ENCODE peak calls at places on chromosomes 7 and 10, in five cellular contexts. One of them, this sample, is unnamed.

GRCh38 chr10:47404446-47404845 is 20.4 kb upstream of the ZNF488 start:
- DNase-seq in activated naive CD4-positive, alpha-beta T cell treated with anti-CD3 and anti-CD28 coated beads, Interleukin-2, amount 10 ng/mL, durations not matched to agents 7 days and 5 days: no peak
- DNase-seq in NCI-H146: no peak
- DNase-seq in HCT116: no peak
- DNase-seq in central memory CD4-positive, alpha-beta T cell: no peak
- DNase-seq in this sample: no peak

GRCh38 chr7:68707146-68707545 is 891.1 kb upstream of the AUTS2 start:
- DNase-seq in HCT116: no peak
- DNase-seq in NCI-H146: peak; percentile 33
- DNase-seq in activated naive CD4-positive, alpha-beta T cell treated with anti-CD3 and anti-CD28 coated beads, Interleukin-2, amount 10 ng/mL, durations not matched to agents 7 days and 5 days: no peak
- DNase-seq in central memory CD4-positive, alpha-beta T cell: no peak
- DNase-seq in this sample: no peak

GRCh38 chr7:83849135-83849534 is 200.2 kb upstream of the SEMA3E start:
- DNase-seq in activated naive CD4-positive, alpha-beta T cell treated with anti-CD3 and anti-CD28 coated beads, Interleukin-2, amount 10 ng/mL, durations not matched to agents 7 days and 5 days: no peak
- DNase-seq in NCI-H146: no peak
- DNase-seq in HCT116: no peak
- DNase-seq in central memory CD4-positive, alpha-beta T cell: no peak
- DNase-seq in this sample: no peak

GRCh38 chr7:132009778-132010177 is 453.4 kb upstream of the PODXL start:
- DNase-seq in central memory CD4-positive, alpha-beta T cell: no peak
- DNase-seq in HCT116: no peak
- DNase-seq in activated naive CD4-positive, alpha-beta T cell treated with anti-CD3 and anti-CD28 coated beads, Interleukin-2, amount 10 ng/mL, durations not matched to agents 7 days and 5 days: no peak
- DNase-seq in NCI-H146: no peak
- DNase-seq in this sample: no peak

GRCh38 chr10:3008518-3009195 is 58.7 kb upstream of the PFKP start:
- DNase-seq in HCT116: no peak
- DNase-seq in central memory CD4-positive, alpha-beta T cell: no peak
- DNase-seq in NCI-H146: no peak
- DNase-seq in activated naive CD4-positive, alpha-beta T cell treated with anti-CD3 and anti-CD28 coated beads, Interleukin-2, amount 10 ng/mL, durations not matched to agents 7 days and 5 days: no peak
- DNase-seq in this sample: no peak

GRCh38 chr7:75937958-75938786 is 23.2 kb downstream of the POR start:
- DNase-seq in NCI-H146: no peak
- DNase-seq in HCT116: peak; percentile 61
- DNase-seq in activated naive CD4-positive, alpha-beta T cell treated with anti-CD3 and anti-CD28 coated beads, Interleukin-2, amount 10 ng/mL, durations not matched to agents 7 days and 5 days: no peak
- DNase-seq in central memory CD4-positive, alpha-beta T cell: no peak
- DNase-seq in this sample: no peak

GRCh38 chr7:64192775-64193174 is 14.2 kb upstream of the ZNF735 start:
- DNase-seq in NCI-H146: no peak
- DNase-seq in activated naive CD4-positive, alpha-beta T cell treated with anti-CD3 and anti-CD28 coated beads, Interleukin-2, amount 10 ng/mL, durations not matched to agents 7 days and 5 days: no peak
- DNase-seq in central memory CD4-positive, alpha-beta T cell: no peak
- DNase-seq in HCT116: no peak
- DNase-seq in this sample: no peak

GRCh38 chr10:19847321-19847720 is 31.1 kb downstream of the PLXDC2 start:
- DNase-seq in activated naive CD4-positive, alpha-beta T cell treated with anti-CD3 and anti-CD28 coated beads, Interleukin-2, amount 10 ng/mL, durations not matched to agents 7 days and 5 days: no peak
- DNase-seq in NCI-H146: no peak
- DNase-seq in central memory CD4-positive, alpha-beta T cell: no peak
- DNase-seq in HCT116: no peak
- DNase-seq in this sample: no peak

GRCh38 chr10:18264466-18264865 is 124.2 kb downstream of the CACNB2 start:
- DNase-seq in central memory CD4-positive, alpha-beta T cell: no peak
- DNase-seq in activated naive CD4-positive, alpha-beta T cell treated with anti-CD3 and anti-CD28 coated beads, Interleukin-2, amount 10 ng/mL, durations not matched to agents 7 days and 5 days: no peak
- DNase-seq in HCT116: no peak
- DNase-seq in NCI-H146: no peak
- DNase-seq in this sample: no peak

GRCh38 chr10:57260175-57260574 is 899.1 kb upstream of the ZWINT start:
- DNase-seq in central memory CD4-positive, alpha-beta T cell: no peak
- DNase-seq in activated naive CD4-positive, alpha-beta T cell treated with anti-CD3 and anti-CD28 coated beads, Interleukin-2, amount 10 ng/mL, durations not matched to agents 7 days and 5 days: no peak
- DNase-seq in HCT116: no peak
- DNase-seq in NCI-H146: no peak
- DNase-seq in this sample: no peak

GRCh38 chr10:8581521-8582225 is 527.2 kb downstream of the GATA3 start:
- DNase-seq in activated naive CD4-positive, alpha-beta T cell treated with anti-CD3 and anti-CD28 coated beads, Interleukin-2, amount 10 ng/mL, durations not matched to agents 7 days and 5 days: no peak
- DNase-seq in NCI-H146: no peak
- DNase-seq in HCT116: no peak
- DNase-seq in central memory CD4-positive, alpha-beta T cell: no peak
- DNase-seq in this sample: no peak

GRCh38 chr10:43962346-43963191 is 313.9 kb upstream of the ZNF32 start:
- DNase-seq in NCI-H146: no peak
- DNase-seq in HCT116: no peak
- DNase-seq in central memory CD4-positive, alpha-beta T cell: no peak
- DNase-seq in activated naive CD4-positive, alpha-beta T cell treated with anti-CD3 and anti-CD28 coated beads, Interleukin-2, amount 10 ng/mL, durations not matched to agents 7 days and 5 days: no peak
- DNase-seq in this sample: no peak

GRCh38 chr10:33952692-33953360 is 618.4 kb upstream of the NRP1 start:
- DNase-seq in NCI-H146: no peak
- DNase-seq in central memory CD4-positive, alpha-beta T cell: no peak
- DNase-seq in activated naive CD4-positive, alpha-beta T cell treated with anti-CD3 and anti-CD28 coated beads, Interleukin-2, amount 10 ng/mL, durations not matched to agents 7 days and 5 days: no peak
- DNase-seq in HCT116: no peak
- DNase-seq in this sample: no peak

GRCh38 chr10:29039091-29039490 is 249.8 kb upstream of the LYZL1 start:
- DNase-seq in activated naive CD4-positive, alpha-beta T cell treated with anti-CD3 and anti-CD28 coated beads, Interleukin-2, amount 10 ng/mL, durations not matched to agents 7 days and 5 days: no peak
- DNase-seq in central memory CD4-positive, alpha-beta T cell: no peak
- DNase-seq in NCI-H146: no peak
- DNase-seq in HCT116: no peak
- DNase-seq in this sample: no peak

This sample was measured in KG1.